ENCODE peak calls at places on chromosomes 11 and 22, in eight cellular contexts. K, O, G, Z, X, I, U and M are unnamed samples.
A peak's percentile ranks its signal among the peaks of the same experiment; 100 is the strongest.

GRCh38 chr11:119338318-119338890 is 2.3 kb downstream of the C1QTNF5 start:
- DNase-seq in I (peak; percentile 81), Z (peak; percentile 88), G (peak; percentile 65), O (peak; percentile 87), K (no peak), X (peak; percentile 73), U (peak; percentile 76), M (peak; percentile 67)

GRCh38 chr22:30245181-30245984 is 1.2 kb downstream of the LIF start:
- DNase-seq in U (no peak), X (no peak), O (no peak), G (no peak), K (no peak), Z (no peak), I (no peak), M (no peak)

GRCh38 chr11:133898031-133898769 is 52.9 kb upstream of the SPATA19 start:
- DNase-seq in X (no peak), U (peak; percentile 1), K (peak; percentile 31), I (no peak), G (no peak), Z (no peak), O (peak; percentile 39), M (no peak)

GRCh38 chr11:94658386-94658785 is 91.2 kb downstream of the PIWIL4 start:
- DNase-seq in O (no peak), I (no peak), U (no peak), K (no peak), X (no peak), G (peak; percentile 37), Z (no peak), M (no peak)

GRCh38 chr22:29691636-29692326 is 28.0 kb upstream of the CABP7 start:
- DNase-seq in X (no peak), I (no peak), O (no peak), G (no peak), K (no peak), U (no peak), Z (no peak), M (no peak)

GRCh38 chr11:112760378-112761060 is 200.7 kb upstream of the NCAM1 start:
- DNase-seq in X (no peak), G (no peak), U (no peak), I (no peak), Z (no peak), O (no peak), K (no peak), M (no peak)

GRCh38 chr11:119062779-119063178 is 4.8 kb upstream of the VPS11 start:
- DNase-seq in U (no peak), X (no peak), I (peak; percentile 73), O (peak; percentile 74), K (no peak), G (no peak), Z (peak; percentile 80), M (peak; percentile 58)

GRCh38 chr11:34560511-34560910 is 46.9 kb upstream of the ELF5 start:
- DNase-seq in U (no peak), K (no peak), Z (no peak), G (no peak), O (no peak), X (no peak), I (no peak), M (no peak)

GRCh38 chr22:39205344-39206021 is 39.3 kb downstream of the PDGFB start:
- DNase-seq in G (no peak), O (peak; percentile 47), X (peak; percentile 82), K (peak; percentile 50), U (peak; percentile 21), I (peak; percentile 81), Z (peak; percentile 42), M (no peak)

GRCh38 chr11:65867284-65868071 is 5.1 kb downstream of the EFEMP2 start:
- DNase-seq in Z (peak; percentile 77), O (no peak), X (no peak), U (peak; percentile 45), K (no peak), G (peak; percentile 23), I (no peak), M (peak; percentile 75)

GRCh38 chr11:9473408-9473807 is 12.6 kb downstream of the ZNF143 start:
- DNase-seq in K (no peak), O (no peak), X (no peak), U (no peak), Z (no peak), G (no peak), I (no peak), M (no peak)

GRCh38 chr11:7605544-7605943 is 67.8 kb downstream of the CYB5R2 start:
- DNase-seq in X (peak; percentile 20), Z (no peak), U (no peak), I (peak; percentile 44), O (no peak), K (no peak), G (no peak), M (no peak)

GRCh38 chr11:30317030-30317429 is 5.9 kb upstream of the ARL14EP start:
- DNase-seq in Z (no peak), I (no peak), K (no peak), G (no peak), X (no peak), O (no peak), U (no peak), M (no peak)

GRCh38 chr11:57427692-57428082 is 766 bp upstream of the SLC43A3 start:
- DNase-seq in O (peak; percentile 93), G (peak; percentile 69), U (no peak), I (peak; percentile 94), Z (peak; percentile 85), X (no peak), K (peak; percentile 89), M (peak; percentile 77)

GRCh38 chr11:111001091-111001430 is 244.5 kb upstream of the POU2AF2 start:
- DNase-seq in X (no peak), K (no peak), I (peak; percentile 36), O (no peak), U (no peak), G (peak; percentile 14), Z (no peak), M (peak; percentile 51)

GRCh38 chr11:46808804-46809431 is 37.2 kb downstream of the CKAP5 start:
- DNase-seq in K (no peak), Z (no peak), G (no peak), I (peak; percentile 43), U (no peak), O (no peak), X (peak; percentile 17), M (no peak)

GRCh38 chr11:40328890-40329617 is 1130.4 kb downstream of the LRRC4C start:
- DNase-seq in I (peak; percentile 84), X (peak; percentile 94), K (no peak), O (no peak), U (peak; percentile 48), Z (peak; percentile 80), G (peak; percentile 15), M (peak; percentile 60)

GRCh38 chr22:49574861-49575702 is 252.6 kb downstream of the BRD1 start:
- DNase-seq in X (no peak), Z (peak; percentile 71), O (peak; percentile 52), I (no peak), U (peak; percentile 50), K (no peak), G (peak; percentile 36), M (peak; percentile 54)

GRCh38 chr11:78860720-78861422 is 286.2 kb upstream of the NARS2 start:
- DNase-seq in O (no peak), U (no peak), K (no peak), G (no peak), X (no peak), I (peak; percentile 43), Z (no peak), M (peak; percentile 61)

GRCh38 chr11:83441596-83441995 is 155.4 kb upstream of the CCDC90B start:
- DNase-seq in O (no peak), I (no peak), G (no peak), X (no peak), Z (no peak), K (no peak), U (no peak), M (no peak)

DNA sequence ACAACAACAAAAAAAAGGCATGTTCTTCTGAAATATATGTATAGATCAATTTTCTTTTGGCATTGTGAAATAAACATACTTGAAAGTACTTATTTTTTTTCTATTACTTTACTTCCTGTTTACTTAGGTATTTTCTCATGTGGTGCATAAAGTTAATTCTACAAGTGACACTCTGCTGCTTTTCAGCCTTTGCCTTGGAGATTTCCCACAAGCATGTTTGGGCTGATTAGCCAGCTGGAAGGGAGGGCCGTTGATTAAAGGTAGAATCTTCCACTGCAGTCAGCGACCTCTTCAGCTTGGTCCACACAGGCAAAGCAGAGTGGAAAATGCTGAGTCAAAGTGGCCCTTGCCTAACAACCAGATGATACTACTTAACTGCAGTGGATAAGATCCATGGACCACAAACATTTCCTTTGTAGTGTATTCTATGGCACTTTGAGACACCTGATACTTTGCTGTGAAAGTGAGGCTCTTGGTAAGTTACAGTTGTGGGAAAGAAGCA is 176.0 kb downstream of the ARHGAP42 start:
- DNase-seq in K (no peak), O (no peak), Z (no peak), U (no peak), I (peak; percentile 81), G (no peak), X (no peak), M (peak; percentile 33)
- H3K27ac ChIP-seq in K (no peak overlapping the region), O (no peak overlapping the region), Z (no peak overlapping the region), U (no peak overlapping the region), I (peak overlapping the region; percentile 48), G (peak overlapping the region; percentile 36), X (no peak overlapping the region), M (no peak overlapping the region)

DNA sequence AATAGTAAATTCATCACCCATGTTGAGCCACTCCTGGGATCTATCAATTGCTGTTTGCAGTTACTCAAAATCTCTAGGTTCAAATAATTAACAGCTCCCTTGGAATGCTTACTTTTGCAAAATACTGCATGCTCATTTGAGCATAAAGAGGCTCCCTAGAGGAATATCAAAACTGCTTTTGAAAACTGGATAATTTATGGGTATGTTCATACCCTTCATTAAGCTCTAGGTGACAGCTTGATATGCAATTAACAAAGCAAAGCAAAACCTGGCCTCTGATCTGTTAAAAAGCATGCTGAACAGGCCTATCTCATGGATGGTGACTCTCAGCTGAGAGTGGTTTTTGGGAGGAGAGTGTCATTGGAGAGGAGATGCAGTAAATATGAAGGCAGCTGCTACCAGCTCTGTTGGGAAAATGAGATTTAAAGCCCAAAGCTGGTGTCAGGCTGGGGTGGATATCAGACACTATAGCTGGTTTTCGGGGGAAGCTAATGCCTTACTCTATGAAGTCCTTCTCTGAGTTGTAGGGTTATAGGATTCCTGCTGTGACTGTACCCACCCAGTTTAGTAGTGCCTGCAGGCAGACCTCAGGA is 110.9 kb downstream of the RASSF10 start:
- DNase-seq in I (peak; percentile 38), G (no peak), X (no peak), Z (no peak), K (no peak), O (no peak), U (no peak), M (no peak)
- H3K27ac ChIP-seq in I (peak overlapping the region; percentile 80), G (no peak overlapping the region), X (no peak overlapping the region), Z (no peak overlapping the region), K (no peak overlapping the region), O (no peak overlapping the region), U (no peak overlapping the region), M (no peak overlapping the region)

GRCh38 chr22:46581580-46582244 is 38.5 kb upstream of the GRAMD4 start:
- DNase-seq in O (no peak), G (peak; percentile 46), U (peak; percentile 53), X (no peak), I (no peak), K (no peak), Z (peak; percentile 76), M (peak; percentile 58)
- H3K27ac ChIP-seq in O (no peak overlapping the region), G (peak overlapping the region; percentile 89), U (no peak overlapping the region), X (peak overlapping the region; percentile 3), I (no peak overlapping the region), K (no peak overlapping the region), Z (no peak overlapping the region), M (peak overlapping the region; percentile 9)

DNA sequence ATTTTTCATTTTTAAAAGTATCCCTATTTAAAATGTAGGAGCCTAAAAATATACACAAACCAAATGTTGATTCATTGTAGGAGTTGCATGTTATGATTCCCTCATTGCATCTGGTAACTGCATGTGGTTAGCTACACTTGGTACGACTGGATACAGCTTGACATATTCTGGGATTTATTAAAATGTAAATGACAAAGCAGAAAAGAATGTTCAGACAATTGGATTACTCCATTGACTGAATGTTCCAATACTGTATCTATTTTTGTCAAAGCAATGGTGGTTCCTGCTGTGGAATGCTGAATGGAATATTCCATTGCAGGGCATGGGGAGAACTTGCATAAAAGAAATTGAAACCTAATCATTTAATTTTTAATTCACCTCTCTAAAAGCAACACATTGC is 30.8 kb downstream of the BLID start:
- DNase-seq in G (no peak), U (no peak), Z (no peak), I (peak; percentile 89), O (no peak), K (no peak), X (peak; percentile 34), M (no peak)
- H3K27ac ChIP-seq in G (peak overlapping the region; percentile 78), U (no peak overlapping the region), Z (no peak overlapping the region), I (peak overlapping the region; percentile 93), O (peak overlapping the region; percentile 48), K (peak overlapping the region; percentile 61), X (no peak overlapping the region), M (no peak overlapping the region)